ENCODE peak calls at places on chromosome 21, in seven cellular contexts. M is Daoy, Q is skeletal muscle cell, E is ACHN, K is amniotic stem cell, A is hypothalamus, Z is fibroblast of lung. L is an unnamed sample.

GRCh38 chr21:41124626-41125240 is 43.2 kb upstream of the BACE2 start:
- DNase-seq in M (no peak), Q (no peak), E (no peak), K (no peak), A (no peak), Z (no peak), L (no peak)

GRCh38 chr21:28543975-28544374 is 448.7 kb downstream of the LTN1 start:
- DNase-seq in M (no peak), Q (no peak), E (no peak), K (no peak), A (no peak), Z (no peak), L (no peak)

GRCh38 chr21:43341349-43342163 is 85.4 kb downstream of the SIK1 start:
- DNase-seq in M (no peak), Q (no peak), E (no peak), K (no peak), A (no peak), Z (peak; percentile 52), L (no peak)

GRCh38 chr21:44051462-44051941 is 39.4 kb downstream of the TRAPPC10 start:
- DNase-seq in M (no peak), Q (no peak), E (no peak), K (no peak), A (no peak), Z (peak; percentile 44), L (no peak)

GRCh38 chr21:41974752-41975053 is 20.9 kb upstream of the C2CD2 start:
- DNase-seq in M (no peak), Q (no peak), E (no peak), K (no peak), A (no peak), Z (no peak), L (no peak)

GRCh38 chr21:44572959-44573583 is 458 bp upstream of the KRTAP10-4 start:
- DNase-seq in M (peak; percentile 73), Q (no peak), E (no peak), K (no peak), A (no peak), Z (peak; percentile 12), L (no peak)

GRCh38 chr21:15293251-15293650 is 228.5 kb upstream of the NRIP1 start:
- DNase-seq in M (peak; percentile 27), Q (peak; percentile 87), E (peak; percentile 68), K (peak; percentile 58), A (no peak), Z (peak; percentile 96), L (no peak)

GRCh38 chr21:17492415-17493168 is 20.3 kb upstream of the CXADR start:
- DNase-seq in M (peak; percentile 71), Q (no peak), E (no peak), K (no peak), A (no peak), Z (peak; percentile 84), L (no peak)

GRCh38 chr21:31298618-31299269 is 45.3 kb downstream of the TIAM1 start:
- DNase-seq in M (peak; percentile 40), Q (no peak), E (no peak), K (no peak), A (no peak), Z (peak; percentile 90), L (no peak)

GRCh38 chr21:25857308-25858099 is 122.7 kb downstream of the GABPA start:
- DNase-seq in M (no peak), Q (no peak), E (no peak), K (no peak), A (no peak), Z (no peak), L (no peak)

GRCh38 chr21:43939443-43940328 is 72.4 kb upstream of the TRAPPC10 start:
- DNase-seq in M (no peak), Q (no peak), E (no peak), K (no peak), A (no peak), Z (no peak), L (no peak)

GRCh38 chr21:37551406-37552355 is 185.1 kb downstream of the DYRK1A start:
- DNase-seq in M (peak; percentile 35), Q (no peak), E (peak; percentile 9), K (no peak), A (no peak), Z (peak; percentile 18), L (no peak)